ENCODE peak calls at places on chromosomes 2 and 18, in six cellular contexts. T is cardiac fibroblast; L is GM06990; A is upper lobe of right lung; X is lower leg skin; H is CD8-positive, alpha-beta T cell. I is an unnamed sample.
A peak's percentile ranks its signal among the peaks of the same experiment; 100 is the strongest.

GRCh38 chr2:192195548-192196418 is 1.1 kb upstream of the TMEFF2 start:
- DNase-seq in T (peak; percentile 43), L (peak; percentile 10), A (peak; percentile 63), X (no peak), H (no peak), I (peak; percentile 57)

GRCh38 chr2:40240067-40240466 is 211.8 kb downstream of the SLC8A1 start:
- DNase-seq in T (peak; percentile 99), L (no peak), A (peak; percentile 76), X (peak; percentile 29), H (no peak), I (no peak)

GRCh38 chr18:11676867-11677266 is 12.2 kb upstream of the GNAL start:
- DNase-seq in T (peak; percentile 4), L (no peak), A (no peak), X (no peak), H (no peak), I (no peak)

GRCh38 chr2:43831438-43832294 is 7.0 kb downstream of the ABCG5 start:
- DNase-seq in T (no peak), L (no peak), A (no peak), X (no peak), H (no peak), I (peak; percentile 47)

GRCh38 chr2:86704482-86704971 is 15.6 kb upstream of the RMND5A start:
- DNase-seq in T (peak; percentile 76), L (no peak), A (no peak), X (peak; percentile 39), H (no peak), I (no peak)

GRCh38 chr18:62437520-62438329 is 85.1 kb upstream of the ZCCHC2 start:
- DNase-seq in T (peak; percentile 35), L (no peak), A (no peak), X (peak; percentile 54), H (no peak), I (no peak)

GRCh38 chr2:100285691-100286090 is 36.6 kb downstream of the LONRF2 start:
- DNase-seq in T (peak; percentile 47), L (no peak), A (no peak), X (no peak), H (no peak), I (no peak)

GRCh38 chr2:85506768-85507181 is 32.2 kb upstream of the MAT2A start:
- DNase-seq in T (no peak), L (no peak), A (no peak), X (no peak), H (no peak), I (no peak)

GRCh38 chr2:193847140-193847539 is 1652.4 kb upstream of the TMEFF2 start:
- DNase-seq in T (peak; percentile 94), L (no peak), A (no peak), X (no peak), H (no peak), I (no peak)

GRCh38 chr18:39841133-39842041 is 2113.6 kb upstream of the PIK3C3 start:
- DNase-seq in T (peak; percentile 70), L (no peak), A (peak; percentile 68), X (peak; percentile 21), H (no peak), I (peak; percentile 75)

GRCh38 chr2:226683196-226683595 is 116.4 kb downstream of the IRS1 start:
- DNase-seq in T (peak; percentile 71), L (no peak), A (no peak), X (no peak), H (no peak), I (no peak)

GRCh38 chr2:101524811-101525430 is 50.0 kb upstream of the RFX8 start:
- DNase-seq in T (no peak), L (no peak), A (no peak), X (no peak), H (no peak), I (no peak)

GRCh38 chr2:64405476-64406406 is 48.2 kb upstream of the LGALSL start:
- DNase-seq in T (peak; percentile 83), L (no peak), A (no peak), X (peak; percentile 43), H (no peak), I (no peak)

GRCh38 chr2:98334439-98335078 is 11.7 kb upstream of the CNGA3 start:
- DNase-seq in T (peak; percentile 95), L (no peak), A (no peak), X (no peak), H (no peak), I (no peak)

GRCh38 chr2:85662899-85663683 is 4.9 kb downstream of the SFTPB start:
- DNase-seq in T (peak; percentile 98), L (no peak), A (no peak), X (no peak), H (no peak), I (no peak)

GRCh38 chr2:223882715-223883114 is 45.3 kb upstream of the AP1S3 start:
- DNase-seq in T (no peak), L (no peak), A (no peak), X (no peak), H (no peak), I (no peak)

GRCh38 chr2:238105506-238106338 is 5.6 kb downstream of the ESPNL start:
- DNase-seq in T (no peak), L (peak; percentile 15), A (peak; percentile 56), X (no peak), H (no peak), I (no peak)

GRCh38 chr18:23399067-23399466 is 54.0 kb upstream of the RIOK3 start:
- DNase-seq in T (no peak), L (no peak), A (no peak), X (no peak), H (no peak), I (no peak)

GRCh38 chr18:70420151-70420898 is 131.5 kb downstream of the SOCS6 start:
- DNase-seq in T (peak; percentile 89), L (no peak), A (no peak), X (no peak), H (no peak), I (no peak)

GRCh38 chr2:26623541-26624497 is 17.3 kb downstream of the CIB4 start:
- DNase-seq in T (peak; percentile 45), L (no peak), A (peak; percentile 30), X (no peak), H (no peak), I (no peak)

GRCh38 chr2:170711196-170711773 is 3.9 kb upstream of the SP5 start:
- DNase-seq in T (no peak), L (no peak), A (no peak), X (no peak), H (no peak), I (no peak)

GRCh38 chr2:161416633-161417427 is 733 bp downstream of the TBR1 start:
- DNase-seq in T (no peak), L (peak; percentile 22), A (no peak), X (no peak), H (no peak), I (no peak)

GRCh38 chr2:232473467-232473890 is 14.2 kb downstream of the ECEL1 start:
- DNase-seq in T (no peak), L (no peak), A (peak; percentile 61), X (no peak), H (no peak), I (no peak)

GRCh38 chr2:233563663-233564430 is 2.7 kb downstream of the USP40 start:
- DNase-seq in T (no peak), L (no peak), A (no peak), X (peak; percentile 24), H (no peak), I (no peak)

GRCh38 chr2:62339413-62339812 is 143.5 kb downstream of the B3GNT2 start:
- DNase-seq in T (no peak), L (no peak), A (no peak), X (no peak), H (no peak), I (no peak)
- TF ChIP-seq CTCF in T (peak; percentile 5), L (peak; percentile 12), A (no peak), X (no peak), H (no peak), I (no peak)

DNA sequence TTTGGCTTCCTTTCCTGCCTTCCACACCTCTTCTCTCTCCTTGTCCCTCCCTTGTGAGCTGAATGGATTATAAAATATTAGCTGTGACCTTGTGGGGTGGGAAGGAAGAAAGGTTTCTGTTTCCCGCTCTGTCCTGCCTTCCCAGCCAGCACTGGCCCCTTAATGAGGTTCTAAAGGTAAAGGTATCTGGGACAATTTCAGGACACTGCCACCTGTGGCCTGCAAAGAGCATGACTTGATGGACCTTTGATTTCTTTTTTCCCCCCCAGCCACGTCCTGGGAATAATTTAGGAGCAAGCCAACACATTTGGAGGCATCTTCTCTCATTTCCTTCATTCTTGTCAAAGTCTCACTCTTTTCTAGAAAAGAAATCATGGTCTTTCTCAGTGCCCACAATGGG is 246.7 kb upstream of the EPAS1 start:
- DNase-seq in T (no peak), L (no peak), A (no peak), X (no peak), H (no peak), I (no peak)
- TF ChIP-seq CTCF in T (peak; percentile 12), L (peak; percentile 14), A (no peak), X (no peak), H (no peak), I (no peak)

DNA sequence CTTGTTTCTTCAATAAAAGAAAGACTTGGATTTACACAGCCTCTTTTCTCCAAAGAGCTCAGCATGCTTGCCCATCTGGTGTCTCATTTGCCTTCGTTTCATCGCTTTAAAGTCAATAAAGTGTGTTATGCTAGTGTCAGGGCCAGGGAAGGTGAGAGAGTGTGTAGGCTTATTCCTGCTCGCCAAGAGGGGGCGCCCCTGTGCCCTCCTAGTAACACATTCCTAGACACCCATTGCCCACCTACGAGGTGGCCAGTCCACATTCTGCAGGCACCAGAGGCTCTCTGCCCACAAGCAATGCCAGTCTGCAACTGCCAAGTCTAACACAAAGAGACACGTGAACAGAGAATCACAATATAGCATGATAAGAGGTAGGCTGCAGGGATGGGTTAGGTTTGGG is 39.4 kb upstream of the DAPL1 start:
- DNase-seq in T (no peak), L (no peak), A (no peak), X (no peak), H (no peak), I (no peak)
- TF ChIP-seq CTCF in T (peak; percentile 37), L (peak; percentile 54), A (peak; percentile 18), X (no peak), H (no peak), I (no peak)

GRCh38 chr2:153971914-153972313 is 100.2 kb downstream of the GALNT13 start:
- DNase-seq in T (no peak), L (no peak), A (no peak), X (no peak), H (no peak), I (no peak)
- TF ChIP-seq CTCF in T (no peak), L (no peak), A (no peak), X (no peak), H (no peak), I (no peak)

DNA sequence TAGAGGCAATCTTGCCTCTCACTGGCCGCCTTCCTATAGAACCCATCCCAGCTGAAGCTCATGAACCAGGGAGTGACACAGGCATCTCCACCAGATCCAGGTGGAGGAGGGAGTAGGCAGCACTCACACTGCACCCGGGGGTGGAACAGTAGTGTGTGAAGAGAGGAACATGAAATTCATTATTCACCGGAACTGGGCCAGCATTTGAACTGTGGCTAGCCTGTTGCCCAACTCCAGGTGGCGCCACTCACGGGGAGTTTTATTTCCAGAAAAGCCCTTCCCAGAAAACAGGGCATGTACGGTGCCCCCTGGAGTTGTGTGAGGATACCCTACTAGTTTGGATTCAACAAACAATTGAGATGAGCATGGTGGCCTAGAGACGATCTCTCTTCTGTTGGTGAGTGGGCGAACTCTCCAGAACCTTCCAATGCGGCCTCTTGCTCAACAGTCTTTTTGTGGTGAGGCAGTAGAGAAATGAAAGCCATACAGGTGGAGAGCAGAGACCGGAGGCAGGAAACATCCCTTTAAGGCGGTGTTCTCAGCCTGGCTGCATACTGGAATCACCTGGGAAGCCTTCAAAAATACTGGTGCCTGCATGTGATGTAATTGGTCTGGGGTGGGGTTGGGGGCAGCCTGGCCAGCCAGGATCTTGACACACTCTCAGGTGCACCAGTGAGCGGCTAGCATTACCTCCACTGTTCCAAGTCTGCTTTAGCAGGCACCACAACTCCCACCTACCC is 73.5 kb upstream of the NEDD4L start:
- DNase-seq in T (no peak), L (no peak), A (no peak), X (no peak), H (no peak), I (peak; percentile 24)
- TF ChIP-seq CTCF in T (peak; percentile 44), L (peak; percentile 44), A (peak; percentile 14), X (no peak), H (no peak), I (peak; percentile 44)

I was measured in glutamatergic neuron.